ENCODE peak calls at places on chromosomes 16 and 17, in four cellular contexts. Z is HepG2, T is WTC11, O is K562. A is an unnamed sample.

GRCh38 chr17:47841488-47842308 is 625 bp upstream of the SCRN2 start:
- DNase-seq in Z (no peak), T (no peak), O (no peak), A (no peak)

GRCh38 chr17:4549781-4550533 is 5.2 kb downstream of the MYBBP1A start:
- DNase-seq in Z (no peak), T (no peak), O (no peak), A (no peak)

GRCh38 chr16:31476305-31477219 is 4.6 kb downstream of the TGFB1I1 start:
- DNase-seq in Z (peak; percentile 63), T (peak; percentile 86), O (peak; percentile 90), A (no peak)

GRCh38 chr16:49260956-49261530 is 20.6 kb downstream of the CBLN1 start:
- DNase-seq in Z (no peak), T (no peak), O (no peak), A (no peak)

GRCh38 chr17:76873856-76874255 is 5.7 kb downstream of the MGAT5B start:
- DNase-seq in Z (no peak), T (no peak), O (no peak), A (no peak)

GRCh38 chr16:24189941-24190340 is 66.2 kb upstream of the CACNG3 start:
- DNase-seq in Z (no peak), T (no peak), O (no peak), A (no peak)

GRCh38 chr16:1613240-1613639 is 1.1 kb downstream of the CRAMP1 start:
- DNase-seq in Z (no peak), T (no peak), O (no peak), A (no peak)

GRCh38 chr16:102060-102855 is 24.2 kb downstream of the MPG start:
- DNase-seq in Z (no peak), T (no peak), O (no peak), A (no peak)

GRCh38 chr16:29920690-29921371 is 5.2 kb downstream of the KCTD13 start:
- DNase-seq in Z (no peak), T (no peak), O (no peak), A (no peak)

GRCh38 chr17:32222621-32223020 is 43.0 kb upstream of the RHBDL3 start:
- DNase-seq in Z (no peak), T (no peak), O (no peak), A (no peak)

GRCh38 chr17:37813753-37814152 is 68.9 kb upstream of the HNF1B start:
- DNase-seq in Z (no peak), T (no peak), O (no peak), A (no peak)

GRCh38 chr16:11629071-11630030 is 38.9 kb upstream of the SNN start:
- DNase-seq in Z (no peak), T (no peak), O (no peak), A (no peak)

GRCh38 chr16:47624563-47624962 is 163.4 kb downstream of the PHKB start:
- DNase-seq in Z (no peak), T (no peak), O (no peak), A (no peak)

GRCh38 chr17:44108440-44109311 is 14.8 kb downstream of the HDAC5 start:
- DNase-seq in Z (peak; percentile 97), T (no peak), O (peak; percentile 55), A (no peak)

GRCh38 chr16:74480150-74481029 is 59.1 kb upstream of the CLEC18B start:
- DNase-seq in Z (no peak), T (no peak), O (peak; percentile 24), A (peak; percentile 60)

GRCh38 chr16:11034005-11034404 is 89.6 kb downstream of the CLEC16A start:
- DNase-seq in Z (no peak), T (no peak), O (no peak), A (no peak)

GRCh38 chr16:22300427-22301071 is 3.3 kb downstream of the POLR3E start:
- DNase-seq in Z (peak; percentile 58), T (peak; percentile 57), O (peak; percentile 23), A (peak; percentile 59)

GRCh38 chr16:66899945-66900688 is 18.6 kb downstream of the CDH16 start:
- DNase-seq in Z (peak; percentile 72), T (no peak), O (peak; percentile 85), A (peak; percentile 57)

GRCh38 chr17:79935845-79936470 is 96.7 kb upstream of the CBX4 start:
- DNase-seq in Z (no peak), T (no peak), O (no peak), A (no peak)

GRCh38 chr17:39235555-39236221 is 9.9 kb upstream of the STAC2 start:
- DNase-seq in Z (peak; percentile 60), T (peak; percentile 79), O (peak; percentile 84), A (peak; percentile 80)

GRCh38 chr17:28147026-28147425 is 104.5 kb downstream of the NLK start:
- DNase-seq in Z (no peak), T (no peak), O (no peak), A (no peak)

GRCh38 chr17:37746617-37747016 is 1.8 kb upstream of the HNF1B start:
- DNase-seq in Z (no peak), T (no peak), O (no peak), A (no peak)

GRCh38 chr17:63696381-63696961 is 3.5 kb downstream of the LIMD2 start:
- DNase-seq in Z (peak; percentile 59), T (peak; percentile 56), O (peak; percentile 54), A (peak; percentile 63)

GRCh38 chr16:12614662-12615278 is 188.9 kb downstream of the CPPED1 start:
- DNase-seq in Z (no peak), T (no peak), O (no peak), A (no peak)

DNA sequence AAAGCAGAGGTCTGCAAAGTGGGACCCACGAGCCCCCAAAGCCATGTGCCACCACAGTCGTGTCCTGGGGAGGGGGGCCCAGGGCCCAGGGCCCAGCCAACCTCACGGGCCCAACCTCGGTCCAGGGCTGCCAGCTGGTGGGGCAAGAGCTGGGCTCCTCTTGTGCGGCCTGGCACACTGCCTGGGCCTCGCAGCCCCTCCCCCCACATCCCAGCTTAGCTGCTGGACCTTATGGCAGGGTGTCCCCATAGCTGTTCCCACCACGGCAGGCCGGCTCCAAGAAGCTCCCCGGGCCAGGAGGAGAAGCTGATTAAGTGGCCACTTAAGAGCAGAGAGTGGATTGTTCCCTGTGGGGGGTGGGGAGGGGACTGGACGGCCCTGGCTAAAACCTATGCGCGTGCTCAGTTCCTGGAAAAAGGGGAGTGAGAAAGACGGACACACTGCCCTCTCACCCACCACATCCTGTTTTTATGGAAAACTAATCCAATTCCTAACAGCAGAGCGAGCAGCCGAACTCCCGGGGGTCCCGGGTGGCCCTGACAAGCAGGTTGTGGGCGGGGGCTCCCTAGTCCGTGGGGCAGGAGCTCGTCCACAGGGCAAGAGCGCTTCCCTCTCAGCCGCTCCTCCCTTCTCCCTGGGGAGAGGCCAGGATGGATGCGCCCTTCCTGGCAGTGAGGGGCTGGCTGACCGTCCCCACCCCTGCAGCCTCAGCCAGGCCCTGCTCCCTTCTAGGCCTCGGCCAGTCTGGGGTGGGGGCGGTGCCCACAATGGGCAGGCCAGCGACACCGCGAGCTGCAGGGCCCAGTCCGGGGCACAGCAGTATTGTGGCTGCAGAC is 16.8 kb downstream of the PIEZO1 start:
- DNase-seq in Z (no peak), T (no peak), O (peak; percentile 65), A (no peak)
- TF ChIP-seq ELF4 in Z (no peak), T (no peak), O (no peak), A (no peak)

GRCh38 chr17:71168083-71168741 is 952.6 kb upstream of the SOX9 start:
- DNase-seq in Z (no peak), T (no peak), O (no peak), A (no peak)
- TF ChIP-seq ELF4 in Z (no peak), T (no peak), O (no peak), A (no peak)

DNA sequence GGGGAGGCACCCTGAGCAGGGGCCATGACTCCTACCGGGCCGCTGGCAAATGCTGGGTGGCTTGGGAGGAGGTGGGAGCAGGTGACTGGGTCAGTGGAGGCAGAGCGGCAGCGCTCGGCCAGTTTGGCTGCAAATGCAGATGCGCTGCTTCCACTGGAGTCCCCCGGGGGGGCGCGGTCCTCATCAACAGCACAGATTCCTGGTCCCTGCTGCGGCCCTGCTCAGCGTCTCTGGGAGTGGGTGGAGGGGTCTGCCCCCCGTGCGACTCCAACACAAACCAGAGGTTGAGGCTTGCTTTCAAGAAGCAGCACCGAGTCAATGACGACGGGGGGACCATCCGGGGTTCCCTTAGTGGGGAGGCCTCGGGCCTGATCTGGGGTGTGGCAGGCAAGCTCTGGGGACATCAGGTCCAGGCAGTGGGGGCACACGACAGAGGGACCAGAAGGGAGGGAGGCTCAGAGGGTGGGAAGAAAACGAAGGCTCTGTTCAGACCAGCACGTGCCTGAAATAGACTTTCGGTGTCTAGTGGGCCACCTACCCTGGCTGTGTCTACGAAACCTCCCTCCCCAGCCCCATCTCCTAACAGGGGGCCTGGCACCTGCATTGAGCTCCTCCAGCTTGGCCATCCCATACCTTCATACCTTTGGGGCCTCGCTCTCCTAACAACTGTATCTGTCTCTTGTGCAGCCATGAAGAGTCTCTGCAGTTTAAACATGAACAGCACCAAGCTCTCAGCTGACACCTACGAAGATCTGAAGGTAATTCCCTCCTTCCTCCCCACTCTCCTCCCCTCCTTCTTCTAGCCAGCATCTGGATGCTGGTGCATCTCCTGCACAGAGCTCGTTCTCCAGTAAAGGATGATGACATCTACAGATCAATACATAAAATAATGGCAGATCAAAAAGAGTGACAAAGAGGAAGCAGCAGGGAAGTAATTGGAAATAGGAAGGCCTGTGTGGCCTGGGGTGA is 72.5 kb upstream of the PLCG2 start:
- DNase-seq in Z (no peak), T (no peak), O (no peak), A (no peak)
- TF ChIP-seq ELF4 in Z (no peak), T (no peak), O (no peak), A (no peak)

DNA sequence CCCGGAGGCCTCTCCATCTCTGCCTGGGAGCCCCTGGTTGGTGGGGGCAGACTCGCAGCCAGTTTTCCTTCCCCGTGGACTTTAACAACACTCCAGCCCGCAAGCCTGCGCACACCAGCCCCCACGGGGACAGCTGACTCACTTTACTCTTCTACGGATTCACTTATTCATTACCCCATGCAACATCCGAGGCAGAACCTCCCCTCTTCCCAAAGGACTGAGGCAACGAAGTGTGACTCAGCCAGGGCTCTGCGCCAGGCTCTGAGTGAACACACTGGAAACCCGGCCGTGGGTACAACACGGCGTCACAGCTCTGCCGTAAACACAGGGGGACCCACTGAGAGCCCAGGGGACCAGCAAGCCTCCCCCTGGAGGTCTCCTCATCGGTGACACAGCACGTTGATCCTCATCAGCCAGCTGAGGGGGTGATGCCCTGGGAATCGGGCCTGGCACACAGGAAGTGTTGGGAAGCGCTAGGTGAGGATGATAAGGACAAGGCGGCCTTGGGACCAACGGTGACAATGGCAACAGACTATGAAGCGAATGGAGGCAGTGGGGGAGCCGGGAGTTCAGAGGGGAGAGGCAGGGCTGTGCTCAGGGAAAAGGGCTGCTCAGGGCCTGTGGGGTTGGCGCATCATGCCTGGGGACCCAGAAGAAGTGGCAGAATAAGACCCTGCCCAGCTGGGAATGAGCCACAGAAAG is 14.6 kb downstream of the COTL1 start:
- DNase-seq in Z (no peak), T (no peak), O (no peak), A (no peak)
- TF ChIP-seq ELF4 in Z (no peak), T (no peak), O (no peak), A (no peak)